ENCODE peak calls at places on chromosomes 1 and 21, in four cellular contexts. One of them, this sample, is unnamed.

GRCh38 chr1:32925360-32926142 is 24.4 kb upstream of the TMEM54 start:
- DNase-seq in WTC11: peak
- DNase-seq in K562: no peak
- DNase-seq in HepG2: peak
- DNase-seq in this sample: no peak

GRCh38 chr1:70264875-70265274 is 43.7 kb downstream of the SRSF11 start:
- DNase-seq in HepG2: no peak
- DNase-seq in WTC11: no peak
- DNase-seq in K562: peak
- DNase-seq in this sample: no peak

GRCh38 chr1:212313616-212314015 is 28.4 kb downstream of the PPP2R5A start:
- DNase-seq in WTC11: no peak
- DNase-seq in HepG2: no peak
- DNase-seq in K562: no peak
- DNase-seq in this sample: no peak

GRCh38 chr1:59595774-59596173 is 219.0 kb upstream of the HOOK1 start:
- DNase-seq in HepG2: no peak
- DNase-seq in K562: no peak
- DNase-seq in WTC11: no peak
- DNase-seq in this sample: no peak

GRCh38 chr1:151980287-151981177 is 13.1 kb downstream of the S100A10 start:
- DNase-seq in K562: no peak
- DNase-seq in WTC11: no peak
- DNase-seq in HepG2: no peak
- DNase-seq in this sample: no peak

GRCh38 chr21:18716578-18717138 is 313.1 kb upstream of the TMPRSS15 start:
- DNase-seq in HepG2: no peak
- DNase-seq in K562: no peak
- DNase-seq in WTC11: no peak
- DNase-seq in this sample: no peak

GRCh38 chr1:11198851-11199628 is 9.9 kb downstream of the ANGPTL7 start:
- DNase-seq in K562: no peak
- DNase-seq in WTC11: no peak
- DNase-seq in HepG2: no peak
- DNase-seq in this sample: no peak

GRCh38 chr1:50681931-50682330 is 258.7 kb upstream of the DMRTA2 start:
- DNase-seq in WTC11: no peak
- DNase-seq in HepG2: no peak
- DNase-seq in K562: no peak
- DNase-seq in this sample: no peak

GRCh38 chr1:84573967-84574842 is at the start of gene CTBS:
- DNase-seq in K562: peak
- DNase-seq in WTC11: peak
- DNase-seq in HepG2: peak
- DNase-seq in this sample: peak

GRCh38 chr1:71093938-71094337 is 13.1 kb upstream of the ZRANB2 start:
- DNase-seq in HepG2: no peak
- DNase-seq in WTC11: no peak
- DNase-seq in K562: peak
- DNase-seq in this sample: no peak

GRCh38 chr1:239719642-239720258 is 333.4 kb downstream of the CHRM3 start:
- DNase-seq in HepG2: no peak
- DNase-seq in WTC11: no peak
- DNase-seq in K562: no peak
- DNase-seq in this sample: no peak

GRCh38 chr1:210250665-210250997 is 18.0 kb downstream of the SERTAD4 start:
- DNase-seq in WTC11: peak
- DNase-seq in HepG2: no peak
- DNase-seq in K562: no peak
- DNase-seq in this sample: no peak

GRCh38 chr1:168161459-168161858 is 17.3 kb upstream of the TIPRL start:
- DNase-seq in K562: peak
- DNase-seq in WTC11: no peak
- DNase-seq in HepG2: no peak
- DNase-seq in this sample: no peak

GRCh38 chr1:8540266-8540926 is 222.5 kb downstream of the SLC45A1 start:
- DNase-seq in K562: no peak
- DNase-seq in HepG2: no peak
- DNase-seq in WTC11: no peak
- DNase-seq in this sample: no peak

GRCh38 chr1:43603004-43603403 is 46.9 kb upstream of the KDM4A start:
- DNase-seq in WTC11: no peak
- DNase-seq in K562: no peak
- DNase-seq in HepG2: no peak
- DNase-seq in this sample: no peak

GRCh38 chr21:38849776-38850175 is 44.0 kb downstream of the ETS2 start:
- DNase-seq in HepG2: peak
- DNase-seq in WTC11: no peak
- DNase-seq in K562: no peak
- DNase-seq in this sample: no peak

GRCh38 chr1:49048188-49048587 is 271.5 kb upstream of the BEND5 start:
- DNase-seq in K562: no peak
- DNase-seq in HepG2: no peak
- DNase-seq in WTC11: no peak
- DNase-seq in this sample: no peak

GRCh38 chr21:18801468-18801867 is 397.9 kb upstream of the TMPRSS15 start:
- DNase-seq in WTC11: peak
- DNase-seq in HepG2: no peak
- DNase-seq in K562: no peak
- DNase-seq in this sample: no peak

GRCh38 chr21:26811031-26811430 is 34.2 kb downstream of the ADAMTS1 start:
- DNase-seq in WTC11: no peak
- DNase-seq in K562: no peak
- DNase-seq in HepG2: no peak
- DNase-seq in this sample: no peak

GRCh38 chr1:33002006-33002405 is 34.7 kb downstream of the AK2 start:
- DNase-seq in WTC11: no peak
- DNase-seq in K562: no peak
- DNase-seq in HepG2: no peak
- DNase-seq in this sample: no peak

GRCh38 chr1:91844862-91845528 is 41.0 kb downstream of the TGFBR3 start:
- DNase-seq in HepG2: peak
- DNase-seq in WTC11: no peak
- DNase-seq in K562: no peak
- DNase-seq in this sample: no peak

GRCh38 chr1:19101244-19101643 is 108.8 kb downstream of the UBR4 start:
- DNase-seq in HepG2: no peak
- DNase-seq in WTC11: no peak
- DNase-seq in K562: no peak
- DNase-seq in this sample: no peak

GRCh38 chr1:173107696-173108095 is 57.0 kb upstream of the TNFSF18 start:
- DNase-seq in HepG2: no peak
- DNase-seq in WTC11: no peak
- DNase-seq in K562: no peak
- DNase-seq in this sample: no peak

GRCh38 chr1:229209816-229210215 is 61.1 kb upstream of the RAB4A start:
- DNase-seq in HepG2: no peak
- DNase-seq in WTC11: no peak
- DNase-seq in K562: no peak
- DNase-seq in this sample: no peak

GRCh38 chr1:7572654-7573152 is 198.4 kb upstream of the VAMP3 start:
- DNase-seq in HepG2: no peak
- DNase-seq in K562: peak
- DNase-seq in WTC11: no peak
- DNase-seq in this sample: no peak

DNA sequence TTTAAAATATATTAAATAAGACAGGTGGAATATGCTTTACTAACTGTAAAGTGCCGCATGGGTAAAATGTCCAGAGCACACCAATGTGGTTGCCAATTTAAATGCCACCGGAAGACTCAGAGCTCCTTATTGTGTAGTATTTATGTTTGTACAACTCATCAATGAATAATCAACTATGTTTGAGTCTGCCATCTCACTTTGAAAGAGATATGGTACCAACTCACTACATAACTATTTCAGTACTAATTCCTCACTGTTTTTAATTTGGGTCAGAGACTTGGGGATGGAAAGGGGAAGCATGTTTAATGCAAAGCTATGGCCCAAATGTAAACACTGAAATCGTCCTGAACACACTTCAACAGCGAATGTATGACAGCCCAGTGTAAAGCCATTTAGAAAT is 144.8 kb downstream of the NR5A2 start:
- DNase-seq in HepG2: no peak
- DNase-seq in K562: no peak
- DNase-seq in WTC11: no peak
- DNase-seq in this sample: no peak
- TF ChIP-seq ETV6 in HepG2: no peak
- TF ChIP-seq ETV6 in K562: no peak
- TF ChIP-seq ETV6 in WTC11: no peak
- TF ChIP-seq ETV6 in this sample: no peak

DNA sequence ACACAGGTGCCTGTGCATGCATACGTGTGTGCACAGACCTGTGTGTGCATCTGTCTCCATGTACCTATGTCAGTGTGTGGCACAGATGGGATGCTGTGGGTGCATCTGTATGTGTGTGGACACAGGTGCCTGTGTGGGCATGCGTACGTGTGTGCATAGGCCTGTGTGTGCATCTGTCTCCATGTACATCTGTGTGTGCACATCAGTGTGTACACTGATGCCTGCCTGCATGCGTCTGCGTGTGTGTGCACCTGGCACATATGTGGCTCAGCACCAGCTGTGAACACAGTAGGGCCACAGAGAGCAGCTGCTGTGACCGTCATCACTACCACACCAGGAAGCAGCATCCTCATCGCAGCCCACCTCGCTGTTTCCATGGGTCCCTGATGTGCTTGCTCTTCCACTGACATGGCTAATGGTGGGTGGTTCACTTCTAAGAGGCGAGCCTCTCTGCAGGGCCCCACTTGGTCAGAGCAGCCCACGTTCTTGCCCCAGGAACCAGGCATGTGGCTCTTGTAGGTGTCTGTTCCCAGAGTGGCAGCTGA is 9.6 kb upstream of the SPATC1L start:
- DNase-seq in WTC11: no peak
- DNase-seq in K562: no peak
- DNase-seq in HepG2: no peak
- DNase-seq in this sample: no peak
- TF ChIP-seq ETV6 in WTC11: no peak
- TF ChIP-seq ETV6 in K562: no peak
- TF ChIP-seq ETV6 in HepG2: no peak
- TF ChIP-seq ETV6 in this sample: no peak

DNA sequence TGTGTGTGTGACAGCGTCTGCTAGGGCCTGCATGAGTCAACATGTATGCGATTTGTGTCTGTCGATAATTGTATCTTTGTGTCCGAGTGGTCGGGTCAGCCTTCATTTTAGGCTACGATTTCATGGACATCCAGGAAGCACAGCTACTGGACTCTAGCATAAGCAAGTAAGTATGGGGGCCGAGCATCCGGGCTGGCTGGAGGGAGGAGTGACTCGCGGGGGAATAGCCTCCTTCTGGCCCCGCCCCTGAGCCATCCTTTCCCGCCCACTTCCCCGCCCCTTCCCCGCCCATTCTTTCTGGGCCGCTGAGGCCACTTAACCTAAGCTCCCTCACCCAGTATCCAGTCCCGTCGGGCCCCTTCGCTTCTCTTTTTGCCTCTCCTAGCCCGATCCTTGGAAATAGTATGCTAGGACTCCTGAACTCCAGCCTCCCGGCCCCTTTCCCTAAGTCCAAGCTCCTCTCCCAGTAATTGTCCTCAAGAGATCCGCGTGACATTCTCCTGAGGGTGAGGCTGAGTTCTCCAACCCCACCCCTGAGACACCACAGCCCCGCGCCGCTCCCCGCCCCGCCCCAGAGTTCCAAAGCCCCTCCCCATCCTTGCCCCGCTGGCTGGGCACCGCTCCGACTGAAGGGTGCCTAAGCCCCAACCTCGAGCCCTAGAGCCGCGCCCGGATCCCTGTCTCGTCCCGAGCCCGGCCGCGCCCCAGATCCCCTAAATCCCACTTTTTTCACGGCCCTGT is 1.2 kb downstream of the MAP3K6 start:
- DNase-seq in K562: peak
- DNase-seq in HepG2: peak
- DNase-seq in WTC11: peak
- DNase-seq in this sample: no peak
- TF ChIP-seq ETV6 in K562: no peak
- TF ChIP-seq ETV6 in HepG2: no peak
- TF ChIP-seq ETV6 in WTC11: no peak
- TF ChIP-seq ETV6 in this sample: no peak

DNA sequence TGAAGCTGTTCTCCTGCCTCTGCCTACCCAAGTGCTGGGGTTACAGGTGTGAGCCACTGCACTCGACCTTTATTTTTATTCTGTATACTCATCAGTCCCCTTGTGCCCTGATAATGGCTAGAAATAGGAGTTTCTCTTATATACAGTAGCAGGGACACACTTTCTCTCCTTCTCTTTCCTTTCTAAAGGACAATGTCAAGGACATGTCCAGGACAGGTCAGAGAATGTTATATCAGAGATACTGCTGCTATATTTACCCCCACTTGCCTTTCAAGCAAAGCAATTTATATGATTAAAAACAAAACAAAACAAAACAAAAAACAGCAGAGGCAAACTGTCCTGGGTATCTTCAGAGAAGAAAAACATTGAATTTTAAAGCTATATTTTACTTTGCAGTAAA is 43.2 kb upstream of the LRIG2 start:
- DNase-seq in HepG2: no peak
- DNase-seq in K562: no peak
- DNase-seq in WTC11: no peak
- DNase-seq in this sample: no peak
- TF ChIP-seq ETV6 in HepG2: no peak
- TF ChIP-seq ETV6 in K562: no peak
- TF ChIP-seq ETV6 in WTC11: no peak
- TF ChIP-seq ETV6 in this sample: no peak

DNA sequence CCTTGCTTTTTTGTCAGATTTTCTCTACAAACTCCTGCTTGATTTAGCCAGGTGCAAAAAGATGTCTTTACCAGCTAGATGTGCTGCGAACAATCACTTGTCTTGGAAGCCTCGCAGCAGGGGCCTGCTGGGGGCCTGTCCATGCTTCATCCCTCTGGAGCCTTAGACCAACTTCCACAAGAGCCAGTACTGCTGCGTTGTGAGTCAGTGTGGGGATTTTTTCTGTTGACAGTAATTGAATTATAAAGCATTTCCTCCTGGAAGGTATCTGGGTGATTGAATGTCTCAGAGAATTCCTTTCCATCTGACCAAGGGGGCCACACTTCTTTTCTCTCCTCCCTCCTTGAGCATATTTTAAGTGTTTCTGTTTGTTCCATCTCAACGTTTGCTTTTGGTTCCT is 40.4 kb upstream of the LDLRAP1 start:
- DNase-seq in HepG2: no peak
- DNase-seq in WTC11: no peak
- DNase-seq in K562: no peak
- DNase-seq in this sample: no peak
- TF ChIP-seq ETV6 in HepG2: no peak
- TF ChIP-seq ETV6 in WTC11: no peak
- TF ChIP-seq ETV6 in K562: no peak
- TF ChIP-seq ETV6 in this sample: no peak

This sample was measured in GM12878.